ENCODE peak calls at places on chromosomes 7 and 10, in nine cellular contexts. One of them, this sample, is unnamed.

GRCh38 chr7:17523813-17524741 is 225.6 kb downstream of the AHR start:
- DNase-seq in HL-60: peak
- DNase-seq in H7: no peak
- DNase-seq in foreskin fibroblast: peak
- DNase-seq in left ventricle myocardium inferior: no peak
- DNase-seq in cardiac fibroblast: peak
- DNase-seq in fibroblast of mammary gland: peak
- DNase-seq in neuronal stem cell: no peak
- DNase-seq in lower leg skin: peak
- DNase-seq in this sample: no peak

GRCh38 chr7:34734786-34735185 is 76.8 kb downstream of the NPSR1 start:
- DNase-seq in HL-60: no peak
- DNase-seq in H7: no peak
- DNase-seq in foreskin fibroblast: no peak
- DNase-seq in left ventricle myocardium inferior: no peak
- DNase-seq in cardiac fibroblast: no peak
- DNase-seq in fibroblast of mammary gland: no peak
- DNase-seq in neuronal stem cell: no peak
- DNase-seq in lower leg skin: no peak
- DNase-seq in this sample: no peak

GRCh38 chr10:59959619-59960018 is 53.3 kb upstream of the CCDC6 start:
- DNase-seq in HL-60: no peak
- DNase-seq in H7: no peak
- DNase-seq in foreskin fibroblast: no peak
- DNase-seq in left ventricle myocardium inferior: no peak
- DNase-seq in cardiac fibroblast: no peak
- DNase-seq in fibroblast of mammary gland: no peak
- DNase-seq in neuronal stem cell: no peak
- DNase-seq in lower leg skin: no peak
- DNase-seq in this sample: no peak

GRCh38 chr7:44145419-44145968 is 4.4 kb upstream of the MYL7 start:
- DNase-seq in HL-60: no peak
- DNase-seq in H7: peak
- DNase-seq in foreskin fibroblast: peak
- DNase-seq in left ventricle myocardium inferior: no peak
- DNase-seq in cardiac fibroblast: no peak
- DNase-seq in fibroblast of mammary gland: no peak
- DNase-seq in neuronal stem cell: peak
- DNase-seq in lower leg skin: no peak
- DNase-seq in this sample: peak

GRCh38 chr7:1313591-1313990 is 80.9 kb downstream of the UNCX start:
- DNase-seq in HL-60: no peak
- DNase-seq in H7: peak
- DNase-seq in foreskin fibroblast: no peak
- DNase-seq in left ventricle myocardium inferior: peak
- DNase-seq in cardiac fibroblast: no peak
- DNase-seq in fibroblast of mammary gland: no peak
- DNase-seq in neuronal stem cell: no peak
- DNase-seq in lower leg skin: no peak
- DNase-seq in this sample: no peak

GRCh38 chr7:2688409-2689342 is 674 bp downstream of the AMZ1 start:
- DNase-seq in HL-60: no peak
- DNase-seq in H7: peak
- DNase-seq in foreskin fibroblast: peak
- DNase-seq in left ventricle myocardium inferior: no peak
- DNase-seq in cardiac fibroblast: no peak
- DNase-seq in fibroblast of mammary gland: no peak
- DNase-seq in neuronal stem cell: no peak
- DNase-seq in lower leg skin: no peak
- DNase-seq in this sample: peak

GRCh38 chr7:73941836-73942551 is 81.0 kb downstream of the TMEM270 start:
- DNase-seq in HL-60: no peak
- DNase-seq in H7: no peak
- DNase-seq in foreskin fibroblast: peak
- DNase-seq in left ventricle myocardium inferior: no peak
- DNase-seq in cardiac fibroblast: peak
- DNase-seq in fibroblast of mammary gland: peak
- DNase-seq in neuronal stem cell: no peak
- DNase-seq in lower leg skin: no peak
- DNase-seq in this sample: no peak

GRCh38 chr10:110817614-110818013 is 54.1 kb upstream of the PDCD4 start:
- DNase-seq in HL-60: peak
- DNase-seq in H7: no peak
- DNase-seq in foreskin fibroblast: no peak
- DNase-seq in left ventricle myocardium inferior: no peak
- DNase-seq in cardiac fibroblast: no peak
- DNase-seq in fibroblast of mammary gland: no peak
- DNase-seq in neuronal stem cell: no peak
- DNase-seq in lower leg skin: no peak
- DNase-seq in this sample: no peak

GRCh38 chr7:43922726-43923125 is 3.5 kb upstream of the UBE2D4 start:
- DNase-seq in HL-60: no peak
- DNase-seq in H7: no peak
- DNase-seq in foreskin fibroblast: no peak
- DNase-seq in left ventricle myocardium inferior: no peak
- DNase-seq in cardiac fibroblast: no peak
- DNase-seq in fibroblast of mammary gland: no peak
- DNase-seq in neuronal stem cell: no peak
- DNase-seq in lower leg skin: no peak
- DNase-seq in this sample: no peak

GRCh38 chr10:104291439-104291951 is 22.5 kb downstream of the GSTO2 start:
- DNase-seq in HL-60: peak
- DNase-seq in H7: peak
- DNase-seq in foreskin fibroblast: peak
- DNase-seq in left ventricle myocardium inferior: peak
- DNase-seq in cardiac fibroblast: peak
- DNase-seq in fibroblast of mammary gland: peak
- DNase-seq in neuronal stem cell: peak
- DNase-seq in lower leg skin: peak
- DNase-seq in this sample: peak

DNA sequence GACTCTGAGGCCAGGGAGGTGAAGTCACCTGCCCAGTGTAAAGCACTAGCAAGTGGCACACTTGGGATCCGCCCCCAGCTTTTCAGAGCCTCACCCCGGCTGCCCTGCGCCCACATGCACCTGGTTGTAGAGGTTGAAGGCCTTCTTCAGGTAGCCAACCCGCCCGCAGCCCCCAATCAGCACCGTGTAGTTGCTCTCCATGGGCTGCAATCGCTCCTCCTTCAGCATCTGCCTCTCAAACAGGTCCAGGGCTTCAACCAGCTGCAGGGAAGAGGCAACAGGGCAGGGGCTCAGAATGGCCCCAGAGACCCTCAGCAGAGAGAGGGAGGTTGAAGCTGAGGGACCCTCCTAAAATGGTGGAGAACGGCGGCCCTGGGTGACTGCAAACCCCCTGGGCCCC is 5.4 kb downstream of the PTCD1 start:
- DNase-seq in HL-60: no peak
- DNase-seq in H7: no peak
- DNase-seq in foreskin fibroblast: no peak
- DNase-seq in left ventricle myocardium inferior: no peak
- DNase-seq in cardiac fibroblast: no peak
- DNase-seq in fibroblast of mammary gland: no peak
- DNase-seq in neuronal stem cell: no peak
- DNase-seq in lower leg skin: no peak
- DNase-seq in this sample: no peak
- H3K4me3 ChIP-seq in HL-60: no peak
- H3K4me3 ChIP-seq in H7: no peak
- H3K4me3 ChIP-seq in foreskin fibroblast: no peak
- H3K4me3 ChIP-seq in left ventricle myocardium inferior: no peak
- H3K4me3 ChIP-seq in cardiac fibroblast: no peak
- H3K4me3 ChIP-seq in fibroblast of mammary gland: no peak
- H3K4me3 ChIP-seq in neuronal stem cell: no peak
- H3K4me3 ChIP-seq in lower leg skin: no peak
- H3K4me3 ChIP-seq in this sample: no peak

GRCh38 chr7:36288501-36288900 is 101.2 kb upstream of the ANLN start:
- DNase-seq in HL-60: no peak
- DNase-seq in H7: no peak
- DNase-seq in foreskin fibroblast: no peak
- DNase-seq in left ventricle myocardium inferior: no peak
- DNase-seq in cardiac fibroblast: no peak
- DNase-seq in fibroblast of mammary gland: no peak
- DNase-seq in neuronal stem cell: no peak
- DNase-seq in lower leg skin: no peak
- DNase-seq in this sample: no peak

GRCh38 chr7:36286241-36286640 is 103.4 kb upstream of the ANLN start:
- DNase-seq in HL-60: no peak
- DNase-seq in H7: no peak
- DNase-seq in foreskin fibroblast: no peak
- DNase-seq in left ventricle myocardium inferior: no peak
- DNase-seq in cardiac fibroblast: no peak
- DNase-seq in fibroblast of mammary gland: no peak
- DNase-seq in neuronal stem cell: no peak
- DNase-seq in lower leg skin: no peak
- DNase-seq in this sample: no peak

GRCh38 chr7:36286688-36287087 is 103.0 kb upstream of the ANLN start:
- DNase-seq in HL-60: no peak
- DNase-seq in H7: no peak
- DNase-seq in foreskin fibroblast: no peak
- DNase-seq in left ventricle myocardium inferior: no peak
- DNase-seq in cardiac fibroblast: no peak
- DNase-seq in fibroblast of mammary gland: no peak
- DNase-seq in neuronal stem cell: no peak
- DNase-seq in lower leg skin: no peak
- DNase-seq in this sample: no peak

GRCh38 chr7:36285276-36285675 is 104.4 kb upstream of the ANLN start:
- DNase-seq in HL-60: no peak
- DNase-seq in H7: no peak
- DNase-seq in foreskin fibroblast: peak
- DNase-seq in left ventricle myocardium inferior: no peak
- DNase-seq in cardiac fibroblast: no peak
- DNase-seq in fibroblast of mammary gland: peak
- DNase-seq in neuronal stem cell: no peak
- DNase-seq in lower leg skin: no peak
- DNase-seq in this sample: no peak

DNA sequence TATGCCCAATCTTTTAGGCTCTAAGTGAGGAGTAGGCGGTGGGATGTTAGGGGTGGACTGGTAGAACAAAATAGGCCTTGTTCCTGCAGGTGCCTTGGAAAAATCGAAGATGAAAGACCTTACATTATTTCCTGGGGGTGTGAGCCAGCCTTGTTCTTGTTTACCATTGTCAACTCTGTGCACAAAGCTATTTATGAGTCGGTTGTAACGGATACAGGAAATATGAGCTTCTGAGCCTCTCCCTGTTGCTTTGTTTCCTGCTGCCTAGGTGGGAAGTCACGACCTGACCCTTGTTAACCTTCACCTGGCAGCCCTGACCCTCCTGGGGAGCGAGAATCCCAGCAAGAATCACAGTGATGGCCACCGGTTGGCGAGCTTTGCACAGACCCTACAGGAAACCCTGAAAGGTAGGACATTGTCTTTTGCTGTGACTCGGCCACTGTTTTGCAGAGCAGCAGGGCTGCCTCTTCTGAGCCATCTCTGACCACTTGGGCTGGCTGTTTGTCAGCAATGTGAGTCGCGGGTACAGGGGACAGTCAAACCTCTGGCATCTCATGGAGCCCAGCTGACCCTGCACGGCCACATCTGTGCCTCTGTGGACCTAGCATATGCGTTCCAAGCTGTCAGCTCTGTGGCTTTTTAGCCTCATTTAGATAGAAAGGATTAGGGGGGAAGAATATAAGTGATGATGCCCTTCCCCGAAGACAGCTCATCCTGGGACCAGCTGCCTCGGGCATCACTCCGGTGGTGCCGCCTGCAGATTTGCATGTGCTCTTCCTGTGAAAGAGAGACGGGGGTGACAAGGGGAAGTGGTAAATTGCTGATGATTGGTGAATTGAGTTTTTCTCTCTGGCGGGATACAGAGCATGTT is 102.1 kb upstream of the ANLN start:
- DNase-seq in HL-60: no peak
- DNase-seq in H7: no peak
- DNase-seq in foreskin fibroblast: no peak
- DNase-seq in left ventricle myocardium inferior: no peak
- DNase-seq in cardiac fibroblast: no peak
- DNase-seq in fibroblast of mammary gland: no peak
- DNase-seq in neuronal stem cell: no peak
- DNase-seq in lower leg skin: no peak
- DNase-seq in this sample: no peak
- H3K4me3 ChIP-seq in HL-60: no peak
- H3K4me3 ChIP-seq in H7: no peak
- H3K4me3 ChIP-seq in foreskin fibroblast: no peak
- H3K4me3 ChIP-seq in left ventricle myocardium inferior: peak
- H3K4me3 ChIP-seq in cardiac fibroblast: no peak
- H3K4me3 ChIP-seq in fibroblast of mammary gland: no peak
- H3K4me3 ChIP-seq in neuronal stem cell: no peak
- H3K4me3 ChIP-seq in lower leg skin: no peak
- H3K4me3 ChIP-seq in this sample: no peak

GRCh38 chr10:126905776-126906703 is 812 bp downstream of the DOCK1 start:
- DNase-seq in HL-60: no peak
- DNase-seq in H7: peak
- DNase-seq in foreskin fibroblast: peak
- DNase-seq in left ventricle myocardium inferior: peak
- DNase-seq in cardiac fibroblast: peak
- DNase-seq in fibroblast of mammary gland: no peak
- DNase-seq in neuronal stem cell: peak
- DNase-seq in lower leg skin: no peak
- DNase-seq in this sample: peak
- H3K4me3 ChIP-seq in HL-60: no peak
- H3K4me3 ChIP-seq in H7: peak
- H3K4me3 ChIP-seq in foreskin fibroblast: peak
- H3K4me3 ChIP-seq in left ventricle myocardium inferior: peak
- H3K4me3 ChIP-seq in cardiac fibroblast: peak
- H3K4me3 ChIP-seq in fibroblast of mammary gland: peak
- H3K4me3 ChIP-seq in neuronal stem cell: peak
- H3K4me3 ChIP-seq in lower leg skin: peak
- H3K4me3 ChIP-seq in this sample: peak

GRCh38 chr7:157611341-157611740 is 274.5 kb downstream of the DNAJB6 start:
- DNase-seq in HL-60: no peak
- DNase-seq in H7: no peak
- DNase-seq in foreskin fibroblast: no peak
- DNase-seq in left ventricle myocardium inferior: no peak
- DNase-seq in cardiac fibroblast: no peak
- DNase-seq in fibroblast of mammary gland: no peak
- DNase-seq in neuronal stem cell: no peak
- DNase-seq in lower leg skin: no peak
- DNase-seq in this sample: peak

GRCh38 chr7:157614457-157615020 is 277.7 kb downstream of the DNAJB6 start:
- DNase-seq in HL-60: no peak
- DNase-seq in H7: no peak
- DNase-seq in foreskin fibroblast: no peak
- DNase-seq in left ventricle myocardium inferior: no peak
- DNase-seq in cardiac fibroblast: no peak
- DNase-seq in fibroblast of mammary gland: no peak
- DNase-seq in neuronal stem cell: no peak
- DNase-seq in lower leg skin: no peak
- DNase-seq in this sample: peak

GRCh38 chr7:157612009-157612663 is 275.3 kb downstream of the DNAJB6 start:
- DNase-seq in HL-60: no peak
- DNase-seq in H7: peak
- DNase-seq in foreskin fibroblast: no peak
- DNase-seq in left ventricle myocardium inferior: no peak
- DNase-seq in cardiac fibroblast: no peak
- DNase-seq in fibroblast of mammary gland: no peak
- DNase-seq in neuronal stem cell: no peak
- DNase-seq in lower leg skin: no peak
- DNase-seq in this sample: peak

GRCh38 chr7:157613575-157614322 is 276.9 kb downstream of the DNAJB6 start:
- DNase-seq in HL-60: no peak
- DNase-seq in H7: peak
- DNase-seq in foreskin fibroblast: peak
- DNase-seq in left ventricle myocardium inferior: no peak
- DNase-seq in cardiac fibroblast: no peak
- DNase-seq in fibroblast of mammary gland: peak
- DNase-seq in neuronal stem cell: no peak
- DNase-seq in lower leg skin: no peak
- DNase-seq in this sample: peak

GRCh38 chr7:157612664-157613561 is 276.1 kb downstream of the DNAJB6 start:
- DNase-seq in HL-60: peak
- DNase-seq in H7: peak
- DNase-seq in foreskin fibroblast: peak
- DNase-seq in left ventricle myocardium inferior: peak
- DNase-seq in cardiac fibroblast: no peak
- DNase-seq in fibroblast of mammary gland: peak
- DNase-seq in neuronal stem cell: no peak
- DNase-seq in lower leg skin: no peak
- DNase-seq in this sample: peak
- H3K4me3 ChIP-seq in HL-60: peak
- H3K4me3 ChIP-seq in H7: no peak
- H3K4me3 ChIP-seq in foreskin fibroblast: peak
- H3K4me3 ChIP-seq in left ventricle myocardium inferior: peak
- H3K4me3 ChIP-seq in cardiac fibroblast: no peak
- H3K4me3 ChIP-seq in fibroblast of mammary gland: peak
- H3K4me3 ChIP-seq in neuronal stem cell: no peak
- H3K4me3 ChIP-seq in lower leg skin: peak
- H3K4me3 ChIP-seq in this sample: peak